ENCODE peak calls at places on chromosome 4, in five cellular contexts. R is pancreas, K is A549, X is T-helper 17 cell, A is kidney glomerular epithelial cell. H is an unnamed sample.

GRCh38 chr4:28287837-28288236 is 1427.2 kb downstream of the STIM2 start:
- DNase-seq in R (no peak), K (peak; percentile 44), X (no peak), A (peak; percentile 95), H (no peak)

GRCh38 chr4:40832175-40832574 is 82.4 kb downstream of the NSUN7 start:
- DNase-seq in R (no peak), K (no peak), X (no peak), A (no peak), H (no peak)

GRCh38 chr4:24713604-24714003 is 81.8 kb upstream of the SOD3 start:
- DNase-seq in R (no peak), K (no peak), X (no peak), A (no peak), H (no peak)

GRCh38 chr4:89871211-89871610 is 23.4 kb upstream of the MMRN1 start:
- DNase-seq in R (no peak), K (no peak), X (no peak), A (no peak), H (no peak)

GRCh38 chr4:144178414-144178813 is 37.9 kb upstream of the GYPA start:
- DNase-seq in R (no peak), K (no peak), X (no peak), A (peak; percentile 43), H (no peak)

GRCh38 chr4:177404980-177405379 is 37.3 kb downstream of the AGA start:
- DNase-seq in R (no peak), K (no peak), X (no peak), A (no peak), H (no peak)

GRCh38 chr4:41369680-41370079 is 113.0 kb downstream of the UCHL1 start:
- DNase-seq in R (no peak), K (no peak), X (no peak), A (no peak), H (no peak)

GRCh38 chr4:42655921-42656735 is 777 bp downstream of the ATP8A1 start:
- DNase-seq in R (peak; percentile 74), K (peak; percentile 3), X (peak; percentile 21), A (no peak), H (peak; percentile 44)

GRCh38 chr4:47483722-47484121 is 1.4 kb upstream of the ATP10D start:
- DNase-seq in R (no peak), K (no peak), X (no peak), A (peak; percentile 68), H (no peak)

GRCh38 chr4:183347586-183347985 is 25.4 kb upstream of the CLDN24 start:
- DNase-seq in R (no peak), K (no peak), X (no peak), A (no peak), H (no peak)

GRCh38 chr4:3054169-3054759 is 20.1 kb downstream of the HTT-AS start:
- DNase-seq in R (no peak), K (no peak), X (no peak), A (no peak), H (no peak)

GRCh38 chr4:105715692-105716278 is 7.2 kb downstream of the GSTCD start:
- DNase-seq in R (no peak), K (peak; percentile 18), X (no peak), A (peak; percentile 52), H (no peak)

GRCh38 chr4:139593091-139593564 is 37.1 kb upstream of the SETD7 start:
- DNase-seq in R (no peak), K (peak; percentile 47), X (no peak), A (peak; percentile 73), H (no peak)

GRCh38 chr4:122606364-122607043 is 14.4 kb downstream of the IL21 start:
- DNase-seq in R (no peak), K (no peak), X (no peak), A (no peak), H (no peak)

GRCh38 chr4:8380511-8381415 is 59.8 kb downstream of the ACOX3 start:
- DNase-seq in R (no peak), K (no peak), X (no peak), A (no peak), H (no peak)

GRCh38 chr4:158624889-158625478 is 46.7 kb downstream of the C4orf46 start:
- DNase-seq in R (no peak), K (peak; percentile 6), X (no peak), A (peak; percentile 56), H (peak; percentile 5)

GRCh38 chr4:25002679-25003078 is 28.1 kb downstream of the LGI2 start:
- DNase-seq in R (no peak), K (no peak), X (no peak), A (no peak), H (no peak)

GRCh38 chr4:133402616-133403015 is 253.5 kb downstream of the PCDH10 start:
- DNase-seq in R (no peak), K (no peak), X (no peak), A (no peak), H (no peak)

GRCh38 chr4:40918330-40918729 is 168.6 kb downstream of the NSUN7 start:
- DNase-seq in R (no peak), K (no peak), X (no peak), A (no peak), H (no peak)

GRCh38 chr4:73917081-73917501 is 47.9 kb downstream of the CXCL1 start:
- DNase-seq in R (no peak), K (no peak), X (no peak), A (peak; percentile 98), H (no peak)

GRCh38 chr4:76984788-76985211 is 35.2 kb downstream of the SEPTIN11 start:
- DNase-seq in R (no peak), K (no peak), X (no peak), A (peak; percentile 92), H (no peak)

GRCh38 chr4:5708171-5708828 is at the start of gene EVC2:
- DNase-seq in R (peak; percentile 82), K (peak; percentile 13), X (peak; percentile 20), A (peak; percentile 29), H (no peak)

GRCh38 chr4:11790230-11790629 is 361.5 kb upstream of the HS3ST1 start:
- DNase-seq in R (no peak), K (no peak), X (no peak), A (no peak), H (no peak)

GRCh38 chr4:8350326-8350725 is 80.8 kb downstream of the HTRA3 start:
- DNase-seq in R (peak; percentile 22), K (no peak), X (no peak), A (no peak), H (no peak)

GRCh38 chr4:184099541-184099966 is 118.1 kb downstream of the ENPP6 start:
- DNase-seq in R (no peak), K (no peak), X (no peak), A (peak; percentile 56), H (no peak)

GRCh38 chr4:6577409-6577808 is 2.4 kb downstream of the MAN2B2 start:
- DNase-seq in R (no peak), K (no peak), X (no peak), A (no peak), H (no peak)

GRCh38 chr4:20422398-20422797 is 170.7 kb downstream of the SLIT2 start:
- DNase-seq in R (no peak), K (no peak), X (peak; percentile 14), A (peak; percentile 35), H (no peak)

GRCh38 chr4:156705291-156705690 is 266.3 kb downstream of the PDGFC start:
- DNase-seq in R (no peak), K (no peak), X (no peak), A (no peak), H (no peak)

GRCh38 chr4:37628977-37629609 is 57.1 kb downstream of the RELL1 start:
- DNase-seq in R (no peak), K (peak; percentile 50), X (no peak), A (peak; percentile 11), H (no peak)

GRCh38 chr4:111268769-111269414 is 646.0 kb upstream of the PITX2 start:
- DNase-seq in R (no peak), K (no peak), X (no peak), A (no peak), H (no peak)

GRCh38 chr4:150572704-150573504 is 9.0 kb upstream of the MAB21L2 start:
- DNase-seq in R (no peak), K (no peak), X (no peak), A (no peak), H (no peak)

GRCh38 chr4:187541666-187542065 is 453.9 kb upstream of the ZFP42 start:
- DNase-seq in R (no peak), K (no peak), X (no peak), A (no peak), H (no peak)

GRCh38 chr4:141851246-141851891 is 215.0 kb downstream of the IL15 start:
- DNase-seq in R (no peak), K (no peak), X (no peak), A (no peak), H (no peak)